ENCODE peak calls at places on chromosomes 7 and 10, in five cellular contexts. One of them, this sample, is unnamed.

GRCh38 chr7:95828824-95829428 is 56.6 kb downstream of the DYNC1I1 start:
- DNase-seq in body of pancreas: no peak
- DNase-seq in spleen: no peak
- DNase-seq in adrenal gland: no peak
- DNase-seq in Peyer's patch: no peak
- DNase-seq in this sample: no peak

GRCh38 chr10:130045801-130046321 is 64.8 kb downstream of the C10orf143 start:
- DNase-seq in body of pancreas: no peak
- DNase-seq in spleen: no peak
- DNase-seq in adrenal gland: no peak
- DNase-seq in Peyer's patch: no peak
- DNase-seq in this sample: peak; percentile 11

GRCh38 chr10:43817368-43817767 is 168.7 kb upstream of the ZNF32 start:
- DNase-seq in body of pancreas: no peak
- DNase-seq in spleen: no peak
- DNase-seq in adrenal gland: no peak
- DNase-seq in Peyer's patch: no peak
- DNase-seq in this sample: no peak

GRCh38 chr10:117461766-117462423 is 80.7 kb upstream of the EMX2 start:
- DNase-seq in body of pancreas: no peak
- DNase-seq in spleen: peak; percentile 59
- DNase-seq in adrenal gland: peak; percentile 83
- DNase-seq in Peyer's patch: no peak
- DNase-seq in this sample: peak; percentile 93

GRCh38 chr10:7409045-7409731 is 1.6 kb downstream of the SFMBT2 start:
- DNase-seq in body of pancreas: no peak
- DNase-seq in spleen: peak; percentile 83
- DNase-seq in adrenal gland: peak; percentile 26
- DNase-seq in Peyer's patch: peak; percentile 47
- DNase-seq in this sample: peak; percentile 33

GRCh38 chr7:93923946-93924345 is 2.4 kb downstream of the GNG11 start:
- DNase-seq in body of pancreas: no peak
- DNase-seq in spleen: no peak
- DNase-seq in adrenal gland: no peak
- DNase-seq in Peyer's patch: no peak
- DNase-seq in this sample: no peak

GRCh38 chr10:58473966-58474365 is 38.7 kb upstream of the BICC1 start:
- DNase-seq in body of pancreas: no peak
- DNase-seq in spleen: no peak
- DNase-seq in adrenal gland: no peak
- DNase-seq in Peyer's patch: no peak
- DNase-seq in this sample: no peak

GRCh38 chr7:76514926-76515325 is 4.6 kb downstream of the UPK3B start:
- DNase-seq in body of pancreas: peak; percentile 10
- DNase-seq in spleen: peak; percentile 74
- DNase-seq in adrenal gland: peak; percentile 47
- DNase-seq in Peyer's patch: no peak
- DNase-seq in this sample: no peak

GRCh38 chr7:95509199-95509598 is 23.5 kb downstream of the ASB4 start:
- DNase-seq in body of pancreas: no peak
- DNase-seq in spleen: no peak
- DNase-seq in adrenal gland: peak; percentile 57
- DNase-seq in Peyer's patch: no peak
- DNase-seq in this sample: no peak

GRCh38 chr10:99631496-99631895 is 11.3 kb upstream of the SLC25A28 start:
- DNase-seq in body of pancreas: no peak
- DNase-seq in spleen: no peak
- DNase-seq in adrenal gland: no peak
- DNase-seq in Peyer's patch: no peak
- DNase-seq in this sample: no peak

GRCh38 chr7:68964060-68964459 is 634.2 kb upstream of the AUTS2 start:
- DNase-seq in body of pancreas: no peak
- DNase-seq in spleen: no peak
- DNase-seq in adrenal gland: no peak
- DNase-seq in Peyer's patch: no peak
- DNase-seq in this sample: no peak

GRCh38 chr7:142832452-142832851 is 22.4 kb upstream of the EPHB6 start:
- DNase-seq in body of pancreas: no peak
- DNase-seq in spleen: no peak
- DNase-seq in adrenal gland: no peak
- DNase-seq in Peyer's patch: no peak
- DNase-seq in this sample: no peak

GRCh38 chr7:19107392-19108147 is 9.9 kb downstream of the TWIST1 start:
- DNase-seq in body of pancreas: no peak
- DNase-seq in spleen: no peak
- DNase-seq in adrenal gland: peak; percentile 34
- DNase-seq in Peyer's patch: no peak
- DNase-seq in this sample: peak; percentile 51

GRCh38 chr10:127195571-127196226 is 692 bp downstream of the INSYN2A start:
- DNase-seq in body of pancreas: no peak
- DNase-seq in spleen: no peak
- DNase-seq in adrenal gland: no peak
- DNase-seq in Peyer's patch: no peak
- DNase-seq in this sample: no peak

GRCh38 chr7:117149692-117150091 is 173.2 kb downstream of the WNT2 start:
- DNase-seq in body of pancreas: no peak
- DNase-seq in spleen: no peak
- DNase-seq in adrenal gland: no peak
- DNase-seq in Peyer's patch: no peak
- DNase-seq in this sample: no peak

GRCh38 chr7:110001254-110001938 is 1089.5 kb upstream of the LRRN3 start:
- DNase-seq in body of pancreas: no peak
- DNase-seq in spleen: no peak
- DNase-seq in adrenal gland: no peak
- DNase-seq in Peyer's patch: no peak
- DNase-seq in this sample: no peak

GRCh38 chr10:60827791-60828488 is 49.7 kb downstream of the CDK1 start:
- DNase-seq in body of pancreas: no peak
- DNase-seq in spleen: no peak
- DNase-seq in adrenal gland: peak; percentile 27
- DNase-seq in Peyer's patch: no peak
- DNase-seq in this sample: no peak

GRCh38 chr10:116056445-116057293 is 216.3 kb downstream of the GFRA1 start:
- DNase-seq in body of pancreas: no peak
- DNase-seq in spleen: no peak
- DNase-seq in adrenal gland: no peak
- DNase-seq in Peyer's patch: no peak
- DNase-seq in this sample: peak; percentile 49

GRCh38 chr7:83866587-83866986 is 217.6 kb upstream of the SEMA3E start:
- DNase-seq in body of pancreas: no peak
- DNase-seq in spleen: no peak
- DNase-seq in adrenal gland: no peak
- DNase-seq in Peyer's patch: no peak
- DNase-seq in this sample: no peak

GRCh38 chr10:63675171-63675570 is 154.0 kb downstream of the REEP3 start:
- DNase-seq in body of pancreas: no peak
- DNase-seq in spleen: no peak
- DNase-seq in adrenal gland: no peak
- DNase-seq in Peyer's patch: no peak
- DNase-seq in this sample: no peak

GRCh38 chr10:119207367-119207668 is at the start of gene GRK5:
- DNase-seq in body of pancreas: peak; percentile 90
- DNase-seq in spleen: peak; percentile 99
- DNase-seq in adrenal gland: peak; percentile 94
- DNase-seq in Peyer's patch: peak; percentile 96
- DNase-seq in this sample: peak; percentile 95

GRCh38 chr7:134515569-134516468 is 11.5 kb upstream of the AKR1B10 start:
- DNase-seq in body of pancreas: no peak
- DNase-seq in spleen: no peak
- DNase-seq in adrenal gland: no peak
- DNase-seq in Peyer's patch: no peak
- DNase-seq in this sample: no peak

GRCh38 chr10:63611078-63611477 is 89.9 kb downstream of the REEP3 start:
- DNase-seq in body of pancreas: no peak
- DNase-seq in spleen: no peak
- DNase-seq in adrenal gland: no peak
- DNase-seq in Peyer's patch: no peak
- DNase-seq in this sample: no peak

GRCh38 chr7:10128748-10129147 is 844.9 kb upstream of the PHF14 start:
- DNase-seq in body of pancreas: peak; percentile 13
- DNase-seq in spleen: no peak
- DNase-seq in adrenal gland: peak; percentile 17
- DNase-seq in Peyer's patch: no peak
- DNase-seq in this sample: no peak

GRCh38 chr10:24993237-24993958 is 22.6 kb downstream of the ENKUR start:
- DNase-seq in body of pancreas: no peak
- DNase-seq in spleen: no peak
- DNase-seq in adrenal gland: no peak
- DNase-seq in Peyer's patch: no peak
- DNase-seq in this sample: no peak

GRCh38 chr10:61262486-61263261 is 190.5 kb downstream of the TMEM26 start:
- DNase-seq in body of pancreas: no peak
- DNase-seq in spleen: no peak
- DNase-seq in adrenal gland: no peak
- DNase-seq in Peyer's patch: no peak
- DNase-seq in this sample: no peak

GRCh38 chr10:570631-571565 is 118.6 kb downstream of the DIP2C start:
- DNase-seq in body of pancreas: no peak
- DNase-seq in spleen: no peak
- DNase-seq in adrenal gland: no peak
- DNase-seq in Peyer's patch: no peak
- DNase-seq in this sample: no peak

GRCh38 chr7:1691601-1692499 is 21.8 kb downstream of the ELFN1 start:
- DNase-seq in body of pancreas: peak; percentile 52
- DNase-seq in spleen: peak; percentile 56
- DNase-seq in adrenal gland: no peak
- DNase-seq in Peyer's patch: no peak
- DNase-seq in this sample: peak; percentile 9

GRCh38 chr7:55109384-55110167 is 90.8 kb downstream of the EGFR start:
- DNase-seq in body of pancreas: no peak
- DNase-seq in spleen: no peak
- DNase-seq in adrenal gland: peak; percentile 44
- DNase-seq in Peyer's patch: no peak
- DNase-seq in this sample: no peak

GRCh38 chr7:131501422-131501821 is 55.0 kb downstream of the PODXL start:
- DNase-seq in body of pancreas: no peak
- DNase-seq in spleen: no peak
- DNase-seq in adrenal gland: no peak
- DNase-seq in Peyer's patch: no peak
- DNase-seq in this sample: no peak

GRCh38 chr7:131501930-131502685 is 54.3 kb downstream of the PODXL start:
- DNase-seq in body of pancreas: no peak
- DNase-seq in spleen: no peak
- DNase-seq in adrenal gland: no peak
- DNase-seq in Peyer's patch: no peak
- DNase-seq in this sample: no peak

GRCh38 chr7:131502810-131503545 is 53.5 kb downstream of the PODXL start:
- DNase-seq in body of pancreas: no peak
- DNase-seq in spleen: no peak
- DNase-seq in adrenal gland: peak; percentile 87
- DNase-seq in Peyer's patch: no peak
- DNase-seq in this sample: peak; percentile 55

GRCh38 chr7:131504157-131504899 is 52.1 kb downstream of the PODXL start:
- DNase-seq in body of pancreas: no peak
- DNase-seq in spleen: no peak
- DNase-seq in adrenal gland: no peak
- DNase-seq in Peyer's patch: no peak
- DNase-seq in this sample: no peak

DNA sequence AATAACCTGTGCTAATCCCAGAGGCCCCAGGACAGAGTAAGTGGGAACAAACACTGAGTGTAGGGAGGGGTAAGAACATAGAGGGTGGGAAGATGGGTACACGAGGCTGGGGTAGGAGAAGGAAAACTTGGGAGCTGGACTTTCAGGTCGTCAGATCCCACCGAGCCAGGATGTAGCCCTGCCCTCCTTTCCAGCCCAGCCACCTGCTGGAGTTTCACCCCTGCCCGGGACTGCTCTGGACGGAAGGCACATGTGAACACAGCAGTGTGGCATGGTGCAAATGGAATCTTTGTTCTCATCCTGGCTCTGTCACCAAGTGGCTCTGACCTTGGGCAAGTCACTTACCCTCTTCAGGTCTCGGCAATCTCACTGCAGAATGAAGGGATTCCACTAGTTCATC is 52.8 kb downstream of the PODXL start:
- DNase-seq in body of pancreas: no peak
- DNase-seq in spleen: no peak
- DNase-seq in adrenal gland: no peak
- DNase-seq in Peyer's patch: no peak
- DNase-seq in this sample: no peak
- TF ChIP-seq POLR2A in body of pancreas: no peak
- TF ChIP-seq POLR2A in spleen: no peak
- TF ChIP-seq POLR2A in adrenal gland: no peak
- TF ChIP-seq POLR2A in Peyer's patch: no peak
- TF ChIP-seq POLR2A in this sample: no peak

DNA sequence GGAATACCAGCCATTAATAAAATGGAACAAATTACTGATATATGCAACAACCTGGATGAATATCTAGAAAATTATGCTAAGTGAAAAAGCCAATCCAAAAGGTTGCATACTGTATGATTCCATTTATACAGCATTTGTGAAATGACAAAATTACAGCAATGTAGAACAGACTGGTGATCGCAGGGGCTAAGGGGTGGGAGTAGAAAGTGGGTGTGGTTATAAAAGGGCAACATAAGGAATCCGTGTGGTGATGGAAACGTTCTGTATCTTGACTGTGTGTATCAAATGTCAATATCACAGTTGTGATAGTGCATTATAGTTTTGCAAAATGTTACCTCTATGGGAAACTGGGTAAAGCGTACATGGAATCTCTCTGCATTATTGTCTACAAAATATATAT is 15.0 kb downstream of the CEP41 start:
- DNase-seq in body of pancreas: no peak
- DNase-seq in spleen: no peak
- DNase-seq in adrenal gland: no peak
- DNase-seq in Peyer's patch: no peak
- DNase-seq in this sample: no peak
- TF ChIP-seq POLR2A in body of pancreas: no peak
- TF ChIP-seq POLR2A in spleen: no peak
- TF ChIP-seq POLR2A in adrenal gland: no peak
- TF ChIP-seq POLR2A in Peyer's patch: no peak
- TF ChIP-seq POLR2A in this sample: no peak

DNA sequence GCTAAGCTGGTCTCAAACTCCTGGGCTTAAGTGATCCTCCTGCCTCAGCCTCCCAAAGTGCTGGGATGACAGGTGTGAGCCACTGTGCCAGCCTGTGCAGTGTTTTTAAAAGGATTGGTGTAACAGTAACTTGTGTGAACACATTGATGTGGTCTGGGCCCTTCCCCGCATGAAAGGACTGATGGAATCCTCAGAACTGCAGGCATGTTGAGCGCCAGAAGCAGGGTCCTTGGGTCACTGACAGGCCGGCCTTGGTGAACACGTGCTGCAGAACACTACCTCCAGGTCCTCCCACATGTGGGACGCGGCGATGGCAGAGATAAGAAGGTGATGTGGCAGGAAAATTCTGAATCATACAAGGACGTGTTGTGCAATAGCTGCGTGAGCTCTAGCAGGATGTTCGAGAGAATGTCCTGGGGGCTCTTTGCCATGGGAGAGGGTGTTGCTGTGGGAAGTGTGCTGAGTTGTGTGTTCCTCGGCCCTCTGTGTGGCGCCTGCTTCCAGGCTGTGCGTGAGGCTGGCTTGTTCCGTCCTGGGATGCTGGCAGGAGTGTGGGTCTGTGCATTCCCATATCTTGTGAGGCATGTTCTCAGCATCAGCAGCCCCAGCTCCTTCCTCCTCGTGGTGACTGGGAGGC is 68.2 kb downstream of the DNAJB6 start:
- DNase-seq in body of pancreas: no peak
- DNase-seq in spleen: peak; percentile 78
- DNase-seq in adrenal gland: peak; percentile 96
- DNase-seq in Peyer's patch: no peak
- DNase-seq in this sample: peak; percentile 74
- TF ChIP-seq POLR2A in body of pancreas: no peak
- TF ChIP-seq POLR2A in spleen: no peak
- TF ChIP-seq POLR2A in adrenal gland: no peak
- TF ChIP-seq POLR2A in Peyer's patch: no peak
- TF ChIP-seq POLR2A in this sample: no peak

GRCh38 chr10:3776796-3777571 is 8.0 kb downstream of the KLF6 start:
- DNase-seq in body of pancreas: peak; percentile 47
- DNase-seq in spleen: no peak
- DNase-seq in adrenal gland: peak; percentile 33
- DNase-seq in Peyer's patch: no peak
- DNase-seq in this sample: peak; percentile 69
- TF ChIP-seq POLR2A in body of pancreas: no peak
- TF ChIP-seq POLR2A in spleen: no peak
- TF ChIP-seq POLR2A in adrenal gland: no peak
- TF ChIP-seq POLR2A in Peyer's patch: no peak
- TF ChIP-seq POLR2A in this sample: no peak